ENCODE peak calls at places on chromosome 14, in nine cellular contexts. T is cardiac muscle cell, V is transverse colon, G is lower leg skin, E is nephron progenitor cell, A is sigmoid colon, J is cardiac fibroblast, B is mucosa of descending colon, N is OCI-LY7. Y is an unnamed sample.

GRCh38 chr14:92507174-92507768 is 6.3 kb upstream of the RIN3 start:
- DNase-seq in T (no peak), V (peak; percentile 88), G (no peak), E (no peak), A (peak; percentile 69), J (no peak), B (peak; percentile 90), N (peak; percentile 44), Y (no peak)

GRCh38 chr14:65496178-65496993 is 83.9 kb downstream of the FUT8 start:
- DNase-seq in T (peak; percentile 36), V (no peak), G (no peak), E (no peak), A (no peak), J (peak; percentile 67), B (no peak), N (no peak), Y (peak; percentile 52)

GRCh38 chr14:57391609-57392195 is 1.3 kb downstream of the NAA30 start:
- DNase-seq in T (peak; percentile 13), V (no peak), G (no peak), E (peak; percentile 4), A (no peak), J (no peak), B (peak; percentile 18), N (peak; percentile 11), Y (no peak)

GRCh38 chr14:54011001-54011400 is 54.4 kb upstream of the BMP4 start:
- DNase-seq in T (no peak), V (no peak), G (no peak), E (no peak), A (no peak), J (no peak), B (no peak), N (no peak), Y (no peak)

GRCh38 chr14:65225299-65226159 is 123.2 kb upstream of the MAX start:
- DNase-seq in T (no peak), V (no peak), G (no peak), E (no peak), A (no peak), J (no peak), B (no peak), N (no peak), Y (no peak)

GRCh38 chr14:50768693-50769092 is 62.3 kb downstream of the NIN start:
- DNase-seq in T (peak; percentile 25), V (no peak), G (no peak), E (no peak), A (no peak), J (peak; percentile 33), B (no peak), N (no peak), Y (peak; percentile 43)

GRCh38 chr14:49950275-49951250 is 57.7 kb downstream of the ARF6 start:
- DNase-seq in T (no peak), V (peak; percentile 88), G (peak; percentile 87), E (no peak), A (no peak), J (peak; percentile 58), B (peak; percentile 90), N (no peak), Y (no peak)

GRCh38 chr14:31952573-31952972 is 124.5 kb upstream of the ARHGAP5 start:
- DNase-seq in T (no peak), V (no peak), G (no peak), E (no peak), A (no peak), J (no peak), B (no peak), N (no peak), Y (no peak)

GRCh38 chr14:100153560-100153959 is 5.9 kb downstream of the DEGS2 start:
- DNase-seq in T (no peak), V (no peak), G (no peak), E (no peak), A (no peak), J (no peak), B (no peak), N (no peak), Y (no peak)

GRCh38 chr14:87888136-87888999 is 104.6 kb downstream of the GALC start:
- DNase-seq in T (no peak), V (peak; percentile 8), G (no peak), E (peak; percentile 32), A (no peak), J (peak; percentile 5), B (peak; percentile 6), N (peak; percentile 26), Y (no peak)

GRCh38 chr14:37320106-37320505 is 122.4 kb downstream of the MIPOL1 start:
- DNase-seq in T (no peak), V (no peak), G (no peak), E (no peak), A (no peak), J (peak; percentile 33), B (no peak), N (no peak), Y (no peak)

GRCh38 chr14:104802120-104802912 is 1.4 kb downstream of the ZBTB42 start:
- DNase-seq in T (no peak), V (no peak), G (no peak), E (no peak), A (no peak), J (no peak), B (no peak), N (no peak), Y (no peak)

GRCh38 chr14:104799239-104799599 is 1.7 kb upstream of the ZBTB42 start:
- DNase-seq in T (no peak), V (no peak), G (no peak), E (no peak), A (no peak), J (no peak), B (no peak), N (no peak), Y (no peak)

GRCh38 chr14:104799657-104800599 is 973 bp upstream of the ZBTB42 start:
- DNase-seq in T (peak; percentile 85), V (peak; percentile 92), G (peak; percentile 65), E (peak; percentile 82), A (peak; percentile 94), J (peak; percentile 62), B (peak; percentile 92), N (peak; percentile 65), Y (no peak)

GRCh38 chr14:104801284-104802119 is 601 bp downstream of the ZBTB42 start:
- DNase-seq in T (no peak), V (peak; percentile 39), G (no peak), E (peak; percentile 46), A (no peak), J (no peak), B (peak; percentile 43), N (no peak), Y (no peak)

DNA sequence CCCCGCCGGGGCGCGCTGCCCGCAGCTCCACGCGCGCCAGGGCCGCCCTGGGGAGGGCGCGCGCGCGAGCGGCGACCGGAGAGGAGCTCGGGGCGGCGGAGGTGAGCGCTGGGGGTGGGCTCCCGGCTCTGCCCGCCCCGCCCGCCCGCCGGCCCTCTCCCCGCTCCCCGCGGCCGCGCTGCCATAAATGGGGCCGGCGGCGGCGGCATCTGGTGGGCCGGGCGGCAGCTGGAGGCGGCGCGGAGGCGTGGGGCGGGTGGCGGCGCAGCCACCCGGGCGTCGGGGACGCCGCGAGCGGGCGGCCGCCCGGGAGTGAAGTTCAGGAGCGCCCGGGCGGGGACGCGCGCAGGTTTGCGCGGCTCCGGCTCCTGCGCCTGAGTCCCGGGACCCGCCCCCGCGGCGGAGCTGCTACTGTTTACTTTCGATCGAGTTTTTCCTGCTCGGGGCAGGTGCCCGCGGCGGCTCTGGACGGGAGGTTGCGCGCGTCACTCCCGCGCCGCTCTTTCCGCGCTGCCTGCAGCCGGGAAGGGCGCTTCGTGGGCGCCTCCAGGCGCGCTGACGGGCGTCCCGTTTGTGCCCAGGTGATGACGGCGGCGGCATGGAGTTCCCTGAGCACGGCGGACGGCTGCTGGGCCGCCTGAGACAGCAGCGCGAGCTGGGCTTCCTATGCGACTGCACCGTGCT is at the start of gene ZBTB42:
- DNase-seq in T (peak; percentile 54), V (peak; percentile 91), G (no peak), E (peak; percentile 67), A (peak; percentile 85), J (peak; percentile 41), B (peak; percentile 94), N (peak; percentile 53), Y (peak; percentile 8)
- TF ChIP-seq CTCF in T (no peak), V (no peak), G (no peak), E (no peak), A (no peak), J (no peak), B (no peak), N (no peak), Y (no peak)

DNA sequence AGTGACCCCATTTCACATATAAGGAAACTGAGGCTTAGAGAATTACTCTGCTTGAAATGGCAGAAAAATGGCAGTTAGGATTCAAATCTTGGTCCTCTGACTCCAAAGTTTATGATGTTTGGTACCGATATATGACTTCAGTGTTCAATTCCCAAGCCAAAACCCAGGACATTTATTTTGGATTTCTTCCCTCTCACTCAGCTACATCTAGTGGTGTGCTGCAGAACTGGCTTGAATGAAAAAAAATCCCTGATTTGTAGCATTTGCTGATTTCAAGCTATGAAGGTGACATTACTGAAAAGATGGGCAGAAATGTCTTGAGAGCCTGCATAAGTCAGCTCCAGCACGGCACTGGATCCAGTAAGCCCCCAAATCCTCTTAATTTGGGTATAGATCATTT is 106.4 kb downstream of the EFCAB11 start:
- DNase-seq in T (peak; percentile 28), V (no peak), G (no peak), E (no peak), A (no peak), J (peak; percentile 47), B (no peak), N (no peak), Y (peak; percentile 11)
- TF ChIP-seq CTCF in T (peak; percentile 48), V (no peak), G (no peak), E (no peak), A (peak; percentile 10), J (peak; percentile 56), B (no peak), N (peak; percentile 25), Y (peak; percentile 68)

GRCh38 chr14:22039938-22040780 is 366.5 kb upstream of the OR4E1 start:
- DNase-seq in T (peak; percentile 7), V (no peak), G (no peak), E (no peak), A (no peak), J (no peak), B (peak; percentile 26), N (peak; percentile 42), Y (no peak)
- TF ChIP-seq CTCF in T (peak; percentile 46), V (no peak), G (no peak), E (peak; percentile 31), A (peak; percentile 18), J (peak; percentile 7), B (peak; percentile 28), N (peak; percentile 87), Y (peak; percentile 52)

GRCh38 chr14:105398044-105398725 is at the start of gene TEX22:
- DNase-seq in T (peak; percentile 88), V (peak; percentile 93), G (peak; percentile 73), E (peak; percentile 94), A (peak; percentile 94), J (peak; percentile 74), B (peak; percentile 95), N (peak; percentile 93), Y (peak; percentile 54)

GRCh38 chr14:105399441-105399775 is 1.1 kb downstream of the TEX22 start:
- DNase-seq in T (no peak), V (no peak), G (no peak), E (no peak), A (no peak), J (no peak), B (no peak), N (no peak), Y (no peak)

GRCh38 chr14:105400016-105400415 is 1.7 kb downstream of the TEX22 start:
- DNase-seq in T (no peak), V (no peak), G (no peak), E (no peak), A (no peak), J (no peak), B (no peak), N (no peak), Y (no peak)

GRCh38 chr14:105398726-105399440 is 545 bp downstream of the TEX22 start:
- DNase-seq in T (no peak), V (no peak), G (no peak), E (no peak), A (no peak), J (peak; percentile 32), B (no peak), N (peak; percentile 67), Y (no peak)

GRCh38 chr14:105401699-105402098 is 3.4 kb downstream of the TEX22 start:
- DNase-seq in T (no peak), V (no peak), G (no peak), E (no peak), A (no peak), J (no peak), B (no peak), N (no peak), Y (no peak)
- TF ChIP-seq CTCF in T (no peak), V (no peak), G (no peak), E (no peak), A (no peak), J (no peak), B (no peak), N (no peak), Y (no peak)